ENCODE peak calls at places on chromosome 9, in five cellular contexts. O is aorta, R is psoas muscle, D is NT2/D1, Y is neural progenitor cell. G is an unnamed sample. For H3K4me1, H3K36me3 and H3K27me3, the result is how much of the 10 kb centered on the place peaks cover.

GRCh38 chr9:114546851-114547250 is 40.7 kb upstream of the ATP6V1G1 start:
- DNase-seq in Y (no peak), D (no peak), R (no peak), O (no peak), G (no peak)

GRCh38 chr9:20322212-20322611 is 300.1 kb downstream of the MLLT3 start:
- DNase-seq in O (no peak), Y (no peak), D (no peak), R (no peak), G (no peak)

GRCh38 chr9:36148652-36149051 is 12.1 kb downstream of the GLIPR2 start:
- DNase-seq in Y (no peak), O (peak), D (no peak), R (peak), G (peak)

GRCh38 chr9:34252670-34253459 is 74.0 kb downstream of the UBAP1 start:
- DNase-seq in O (peak), R (peak), D (peak), Y (peak), G (peak)

GRCh38 chr9:91783876-91784672 is 166.0 kb downstream of the ROR2 start:
- DNase-seq in R (no peak), Y (no peak), O (no peak), D (no peak), G (no peak)

GRCh38 chr9:10925896-10926295 is 313.1 kb upstream of the PTPRD start:
- DNase-seq in D (no peak), R (no peak), O (no peak), Y (no peak), G (no peak)

GRCh38 chr9:80157561-80157983 is 585.8 kb downstream of the TLE4 start:
- DNase-seq in O (no peak), Y (no peak), R (no peak), D (no peak), G (no peak)

GRCh38 chr9:115292584-115293271 is 174.8 kb upstream of the TNC start:
- DNase-seq in R (no peak), Y (peak), D (no peak), O (no peak), G (no peak)

GRCh38 chr9:94819161-94819677 is 92.7 kb downstream of the AOPEP start:
- DNase-seq in Y (no peak), O (no peak), R (no peak), D (no peak), G (no peak)

GRCh38 chr9:371349-371748 is 156.7 kb downstream of the DOCK8 start:
- DNase-seq in D (no peak), O (no peak), Y (no peak), R (no peak), G (no peak)

GRCh38 chr9:105647595-105648349 is 14.5 kb upstream of the TAL2 start:
- DNase-seq in O (no peak), D (peak), Y (peak), R (no peak), G (no peak)

GRCh38 chr9:132042324-132042723 is 37.3 kb downstream of the MED27 start:
- DNase-seq in O (no peak), Y (no peak), D (no peak), R (no peak), G (no peak)

GRCh38 chr9:132041825-132042224 is 37.8 kb downstream of the MED27 start:
- DNase-seq in D (no peak), O (no peak), Y (no peak), R (no peak), G (no peak)

GRCh38 chr9:132044176-132044880 is 35.3 kb downstream of the MED27 start:
- DNase-seq in Y (no peak), O (no peak), D (no peak), R (no peak), G (no peak)

GRCh38 chr9:132046456-132046855 is 33.2 kb downstream of the MED27 start:
- DNase-seq in Y (no peak), D (no peak), R (no peak), O (no peak), G (no peak)

GRCh38 chr9:132043708-132044107 is 36.0 kb downstream of the MED27 start:
- DNase-seq in R (no peak), D (no peak), O (no peak), Y (no peak), G (no peak)
- H3K4me1 ChIP-seq in R (under half), D (under half), O (under half), Y (under half), G (under half)

DNA sequence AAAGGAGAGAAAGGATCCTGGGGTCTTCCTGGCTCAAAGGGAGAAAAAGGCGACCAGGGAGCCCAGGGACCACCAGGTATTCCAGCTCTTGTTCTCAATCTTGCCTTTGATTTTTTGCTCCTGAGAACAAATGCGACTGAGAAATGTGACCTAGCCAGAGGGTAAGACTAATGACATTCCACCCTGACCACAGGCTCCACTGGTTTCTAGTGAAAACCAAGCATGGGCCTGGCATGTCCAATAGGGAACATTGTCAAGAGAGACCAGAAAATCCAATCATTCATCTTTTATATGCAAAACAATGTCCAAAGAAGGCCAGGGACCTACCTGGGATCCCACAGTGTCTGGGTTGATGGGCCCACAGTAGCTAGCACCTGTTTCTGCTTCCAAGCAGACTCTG is 50.3 kb upstream of the TGFBR1 start:
- DNase-seq in R (no peak), O (no peak), D (no peak), Y (no peak), G (no peak)
- H3K36me3 ChIP-seq in R (under half), O (under half), D (under half), Y (under half), G (under half)

DNA sequence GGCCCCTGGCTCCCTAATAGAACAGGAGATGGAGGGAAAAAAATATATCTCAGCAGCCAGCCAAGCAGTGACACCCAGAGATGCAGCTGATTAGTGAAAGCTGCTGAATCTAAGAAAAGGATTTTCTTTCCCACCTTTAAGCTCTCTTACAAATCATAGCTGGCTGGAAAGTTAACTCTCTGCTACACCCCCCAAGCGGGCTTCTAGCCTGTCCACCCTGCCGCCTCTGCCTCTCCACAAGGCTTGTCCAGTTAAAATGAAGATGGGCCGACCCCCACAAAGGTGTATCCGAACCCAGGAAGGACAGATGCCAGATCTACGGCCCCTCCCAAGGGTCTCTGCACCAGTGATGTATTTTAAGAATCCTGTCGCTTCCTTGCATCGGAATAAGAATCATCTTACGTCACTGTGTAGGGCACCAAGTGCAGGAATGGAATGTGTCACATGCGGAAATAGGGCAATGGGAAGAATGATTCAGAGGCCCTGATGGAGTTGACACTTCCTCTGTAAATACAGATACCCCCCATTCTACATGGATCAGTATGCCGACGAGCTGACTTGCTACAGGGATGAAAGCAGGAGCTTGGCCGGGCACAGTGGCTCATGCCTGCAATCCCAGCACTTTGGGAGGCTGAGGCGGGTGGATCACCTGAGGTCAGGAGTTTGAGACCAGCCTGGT is 33.3 kb upstream of the BARHL1 start:
- DNase-seq in Y (no peak), D (no peak), O (no peak), R (no peak), G (no peak)
- H3K27me3 ChIP-seq in Y (under half), D (under half), O (under half), R (under half), G (under half)

GRCh38 chr9:134661791-134662142 is 20.2 kb downstream of the COL5A1 start:
- DNase-seq in R (peak), O (peak), D (no peak), Y (no peak), G (no peak)
- H3K4me1 ChIP-seq in R (under half), O (under half), D (under half), Y (under half), G (under half)

GRCh38 chr9:88874391-88874790 is 116.9 kb upstream of the S1PR3 start:
- DNase-seq in Y (no peak), D (no peak), R (no peak), O (no peak), G (no peak)
- H3K36me3 ChIP-seq in Y (under half), D (under half), R (under half), O (under half), G (under half)

GRCh38 chr9:121266356-121266755 is 1.6 kb upstream of the GSN start:
- DNase-seq in D (no peak), O (no peak), R (no peak), Y (no peak), G (no peak)
- H3K27me3 ChIP-seq in D (under half), O (under half), R (under half), Y (half or more), G (under half)

GRCh38 chr9:135504262-135505229 is 4.1 kb downstream of the MRPS2 start:
- DNase-seq in D (no peak), Y (peak), O (peak), R (peak), G (peak)

GRCh38 chr9:135502168-135502872 is 1.8 kb downstream of the MRPS2 start:
- DNase-seq in R (no peak), O (no peak), D (no peak), Y (no peak), G (no peak)

GRCh38 chr9:135503371-135504261 is 3.1 kb downstream of the MRPS2 start:
- DNase-seq in O (no peak), R (no peak), Y (no peak), D (no peak), G (no peak)

GRCh38 chr9:135501261-135502167 is 1.0 kb downstream of the MRPS2 start:
- DNase-seq in R (no peak), O (peak), D (no peak), Y (no peak), G (no peak)

GRCh38 chr9:135502873-135503321 is 2.4 kb downstream of the MRPS2 start:
- DNase-seq in O (no peak), R (no peak), Y (no peak), D (no peak), G (no peak)
- H3K4me1 ChIP-seq in O (under half), R (under half), Y (under half), D (under half), G (under half)

DNA sequence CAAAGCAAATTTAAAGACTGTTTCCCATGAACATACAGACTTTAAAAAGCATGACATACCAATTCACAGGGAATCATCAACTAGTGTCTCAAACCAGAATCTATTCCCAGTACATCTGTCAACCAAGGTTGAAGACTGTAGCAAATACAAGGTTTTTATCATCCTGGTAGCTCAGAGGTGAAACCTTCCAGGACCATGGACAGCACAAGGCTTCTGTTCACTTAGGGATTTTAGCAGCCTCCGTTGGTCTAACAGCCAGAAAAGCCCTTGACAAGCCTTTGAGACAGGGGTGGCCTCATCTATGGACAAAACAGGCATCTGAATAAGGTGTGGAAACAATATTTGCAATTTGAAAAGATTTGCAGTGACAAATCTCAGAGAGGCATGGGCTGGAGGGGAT is 119.0 kb downstream of the TRIM32 start:
- DNase-seq in D (no peak), Y (peak), R (no peak), O (no peak), G (no peak)
- H3K36me3 ChIP-seq in D (under half), Y (under half), R (under half), O (under half), G (under half)

GRCh38 chr9:113352006-113352405 is 2.7 kb downstream of the BSPRY start:
- DNase-seq in Y (no peak), O (no peak), D (no peak), R (no peak), G (no peak)

GRCh38 chr9:113356686-113357292 is 7.4 kb downstream of the BSPRY start:
- DNase-seq in D (no peak), Y (no peak), R (no peak), O (no peak), G (no peak)

GRCh38 chr9:113352411-113352810 is 3.1 kb downstream of the BSPRY start:
- DNase-seq in R (no peak), Y (no peak), D (no peak), O (no peak), G (no peak)

GRCh38 chr9:113359385-113359784 is 10.0 kb downstream of the BSPRY start:
- DNase-seq in O (no peak), Y (no peak), D (no peak), R (no peak), G (no peak)

DNA sequence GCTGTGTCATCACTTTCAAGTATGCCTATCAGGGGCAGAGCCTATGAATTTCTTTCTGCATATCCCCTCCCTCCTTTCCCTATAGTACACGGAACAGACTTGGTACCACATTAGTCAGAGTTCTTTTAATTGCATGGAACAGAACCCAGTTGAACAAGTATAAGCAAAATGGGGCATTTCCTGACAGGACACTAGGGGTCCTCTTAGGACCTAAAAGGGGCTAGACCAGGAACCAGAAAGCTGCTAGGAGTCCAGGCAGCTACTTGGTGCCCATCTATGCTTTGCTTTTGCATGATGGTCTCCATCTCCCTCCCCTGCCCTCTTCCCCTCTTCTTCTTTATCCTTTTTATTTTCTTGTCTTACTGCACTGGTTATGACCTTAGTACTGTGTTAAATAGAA is 5.9 kb downstream of the BSPRY start:
- DNase-seq in D (no peak), O (no peak), R (no peak), Y (peak), G (no peak)
- H3K27me3 ChIP-seq in D (under half), O (under half), R (under half), Y (under half), G (under half)

GRCh38 chr9:133961226-133962165 is 30.6 kb downstream of the VAV2 start:
- DNase-seq in D (no peak), R (no peak), Y (no peak), O (peak), G (no peak)
- H3K4me1 ChIP-seq in D (under half), R (under half), Y (under half), O (under half), G (under half)

G was measured in CD4-positive, alpha-beta memory T cell.